ENCODE peak calls at places on chromosomes 5 and 9, in seven cellular contexts. M is mesothelial cell of epicardium, D is neural crest cell, Q is AG04449, N is bronchial epithelial cell, B is Calu3, R is adrenal gland. Y is an unnamed sample.

GRCh38 chr5:77452351-77452750 is 39.8 kb downstream of the WDR41 start:
- DNase-seq in N (no peak), M (no peak), Q (no peak), R (no peak), D (no peak), B (no peak), Y (no peak)

GRCh38 chr9:136201609-136202448 is 3.1 kb downstream of the LHX3 start:
- DNase-seq in B (no peak), N (no peak), R (no peak), Q (no peak), D (peak; percentile 57), M (peak; percentile 49), Y (peak; percentile 70)

GRCh38 chr5:33309076-33309475 is 131.7 kb upstream of the TARS1 start:
- DNase-seq in D (no peak), M (no peak), B (no peak), N (no peak), R (no peak), Q (no peak), Y (no peak)

GRCh38 chr5:78331523-78332080 is 28.8 kb upstream of the SCAMP1 start:
- DNase-seq in B (no peak), R (no peak), D (no peak), N (no peak), M (no peak), Q (no peak), Y (no peak)

GRCh38 chr5:107894361-107894760 is 223.6 kb upstream of the EFNA5 start:
- DNase-seq in N (no peak), R (no peak), M (no peak), B (no peak), D (no peak), Q (no peak), Y (no peak)

GRCh38 chr9:82934949-82935348 is 128.0 kb downstream of the RASEF start:
- DNase-seq in B (peak; percentile 39), D (no peak), M (no peak), Q (peak; percentile 2), R (no peak), N (peak; percentile 94), Y (no peak)

GRCh38 chr5:11619339-11620028 is 284.8 kb downstream of the CTNND2 start:
- DNase-seq in Q (no peak), D (no peak), M (no peak), B (peak; percentile 18), N (peak; percentile 28), R (no peak), Y (no peak)

GRCh38 chr5:130624805-130625204 is 540.3 kb downstream of the HINT1 start:
- DNase-seq in M (no peak), Q (no peak), D (no peak), R (no peak), B (no peak), N (no peak), Y (no peak)

GRCh38 chr9:37156781-37157356 is 36.5 kb downstream of the ZCCHC7 start:
- DNase-seq in M (no peak), B (no peak), N (peak; percentile 90), D (no peak), R (no peak), Q (no peak), Y (no peak)

GRCh38 chr5:115979628-115980041 is 17.4 kb downstream of the LVRN start:
- DNase-seq in R (no peak), D (no peak), Q (no peak), B (no peak), N (no peak), M (no peak), Y (no peak)

GRCh38 chr9:93009337-93010015 is 49.0 kb upstream of the SUSD3 start:
- DNase-seq in D (no peak), M (no peak), N (no peak), R (no peak), B (no peak), Q (no peak), Y (no peak)

GRCh38 chr9:99109522-99109921 is 4.6 kb downstream of the TGFBR1 start:
- DNase-seq in N (no peak), B (no peak), D (no peak), M (no peak), R (no peak), Q (no peak), Y (no peak)

GRCh38 chr5:131749138-131749537 is 47.7 kb downstream of the FNIP1 start:
- DNase-seq in Q (no peak), D (no peak), N (peak; percentile 83), B (no peak), R (no peak), M (no peak), Y (no peak)

GRCh38 chr5:34552129-34552528 is 104.0 kb upstream of the RAI14 start:
- DNase-seq in M (no peak), N (no peak), D (no peak), B (no peak), Q (no peak), R (peak; percentile 60), Y (no peak)

GRCh38 chr5:34001231-34001935 is 6.5 kb downstream of the AMACR start:
- DNase-seq in R (peak; percentile 86), N (peak; percentile 89), D (no peak), Q (no peak), M (no peak), B (no peak), Y (no peak)

GRCh38 chr5:65078331-65078730 is 309.6 kb downstream of the CWC27 start:
- DNase-seq in B (no peak), R (no peak), D (no peak), N (no peak), Q (peak; percentile 42), M (no peak), Y (no peak)

GRCh38 chr9:133701981-133702797 is 36.0 kb downstream of the SARDH start:
- DNase-seq in M (peak; percentile 20), B (no peak), D (no peak), Q (no peak), R (no peak), N (no peak), Y (no peak)

GRCh38 chr9:36166150-36166927 is 2.8 kb upstream of the CCIN start:
- DNase-seq in M (peak; percentile 73), Q (no peak), B (peak; percentile 71), D (peak; percentile 79), N (peak; percentile 38), R (peak; percentile 90), Y (peak; percentile 87)

GRCh38 chr5:77751328-77752023 is 24.7 kb downstream of the TBCA start:
- DNase-seq in Q (no peak), B (no peak), M (no peak), N (no peak), D (no peak), R (no peak), Y (no peak)

GRCh38 chr5:1746371-1747078 is 53.1 kb downstream of the MRPL36 start:
- DNase-seq in D (no peak), M (peak; percentile 17), Q (no peak), R (no peak), N (no peak), B (no peak), Y (no peak)

GRCh38 chr5:10801931-10802674 is 41.1 kb upstream of the DAP start:
- DNase-seq in R (no peak), B (no peak), Q (no peak), D (no peak), M (no peak), N (no peak), Y (no peak)

GRCh38 chr9:78239506-78239905 is 3.6 kb downstream of the CEP78 start:
- DNase-seq in M (no peak), R (no peak), D (no peak), B (no peak), Q (no peak), N (peak; percentile 44), Y (no peak)

GRCh38 chr9:95045751-95046150 is 271.8 kb downstream of the FANCC start:
- DNase-seq in D (no peak), Q (no peak), N (no peak), R (no peak), M (no peak), B (no peak), Y (no peak)

DNA sequence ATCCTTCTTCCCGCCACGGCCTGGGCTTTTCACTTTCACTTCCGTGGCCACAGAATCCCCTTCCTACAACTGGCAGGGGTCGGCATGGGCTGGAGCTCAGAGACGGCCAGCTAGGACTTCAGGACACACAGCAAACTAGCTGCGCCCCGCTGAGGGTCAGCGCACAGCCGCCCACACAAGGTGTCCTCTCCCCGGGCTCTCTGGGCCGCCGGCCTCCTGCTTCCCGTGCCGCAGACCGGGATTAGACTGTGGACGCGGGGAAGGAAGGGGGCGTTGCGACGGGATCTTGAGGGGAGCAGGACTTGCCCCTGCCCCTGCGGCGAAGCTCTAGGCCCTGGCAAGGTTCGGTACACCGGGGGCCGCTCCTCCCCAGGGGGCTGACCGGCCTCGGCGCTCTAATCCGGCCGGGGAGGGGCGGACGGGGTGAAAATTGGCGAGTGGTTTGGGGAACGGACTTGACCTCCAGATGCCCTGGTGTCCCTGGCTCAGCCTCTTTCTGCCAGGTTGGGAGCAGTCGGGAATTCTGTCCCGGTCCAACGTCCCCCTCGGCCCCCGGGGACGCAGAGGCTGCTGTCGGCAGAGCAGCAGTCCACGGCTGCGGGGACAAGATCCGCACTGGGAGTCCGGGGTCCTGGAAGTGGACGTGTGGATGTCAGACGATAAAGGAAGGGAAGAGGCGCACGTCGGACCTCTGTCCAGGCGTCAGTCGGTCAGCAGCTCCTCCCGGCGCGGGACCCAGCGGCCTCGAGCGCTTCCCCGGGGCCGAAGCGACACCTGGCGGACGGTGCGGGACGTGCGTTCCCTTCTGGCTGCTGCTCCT is 1.8 kb upstream of the CNTFR start:
- DNase-seq in M (peak; percentile 76), R (peak; percentile 90), D (peak; percentile 96), B (peak; percentile 88), Q (no peak), N (peak; percentile 42), Y (peak; percentile 96)
- TF ChIP-seq CTCF in M (peak; percentile 94), R (peak; percentile 95), D (peak; percentile 94), B (peak; percentile 79), Q (peak; percentile 99), N (peak; percentile 98), Y (peak; percentile 90)

DNA sequence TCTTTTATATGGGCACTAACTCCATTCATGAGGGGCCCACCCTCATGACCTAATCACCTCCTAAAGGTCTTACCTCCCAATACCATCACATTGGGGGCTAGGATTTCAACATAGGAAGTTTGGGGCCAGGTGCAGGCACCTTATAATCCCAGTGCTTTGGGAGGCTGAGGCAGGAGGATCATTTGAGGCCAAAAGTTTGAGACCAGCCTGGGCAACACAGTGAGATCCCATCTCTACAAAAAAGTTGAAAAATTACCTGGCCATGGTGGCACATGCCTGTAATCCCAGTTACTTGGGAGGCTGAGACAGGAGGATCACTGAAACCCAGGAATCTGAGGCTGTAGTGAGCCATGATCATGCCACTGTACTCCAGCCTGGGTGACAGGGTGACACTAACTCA is 76.7 kb downstream of the MYO10 start:
- DNase-seq in D (no peak), B (no peak), Q (no peak), M (no peak), N (no peak), R (no peak), Y (no peak)
- TF ChIP-seq CTCF in D (no peak), B (no peak), Q (no peak), M (no peak), N (no peak), R (no peak), Y (no peak)

GRCh38 chr9:102253099-102253498 is 514.7 kb upstream of the GRIN3A start:
- DNase-seq in M (no peak), N (no peak), Q (no peak), B (no peak), R (no peak), D (no peak), Y (no peak)
- TF ChIP-seq CTCF in M (no peak), N (no peak), Q (no peak), B (no peak), R (no peak), D (no peak), Y (no peak)

DNA sequence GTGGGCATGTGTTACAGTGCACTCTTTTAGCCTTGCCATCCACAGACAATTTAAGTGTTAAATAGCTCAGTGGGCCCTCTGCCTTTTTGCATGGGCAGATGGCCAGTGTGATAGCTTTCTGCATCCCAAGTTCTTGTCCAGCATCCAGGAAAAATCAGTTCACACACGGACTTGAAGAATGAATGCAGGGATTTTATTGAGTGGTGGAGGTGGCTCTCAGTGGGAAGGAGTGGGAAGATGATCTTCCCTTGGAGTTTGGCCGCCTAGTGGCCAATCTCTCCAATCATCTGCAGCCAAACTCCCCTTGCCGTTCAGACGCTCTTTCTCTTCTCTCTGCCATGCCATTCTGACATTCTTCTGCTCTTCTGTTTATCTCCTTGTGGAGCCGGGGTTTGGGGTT is 322.4 kb upstream of the GRAMD2B start:
- DNase-seq in R (no peak), Q (no peak), M (no peak), N (no peak), D (no peak), B (no peak), Y (peak; percentile 6)
- TF ChIP-seq CTCF in R (no peak), Q (peak; percentile 24), M (no peak), N (peak; percentile 28), D (peak; percentile 50), B (no peak), Y (peak; percentile 48)

Y was measured in endothelial cell.